ENCODE peak calls at places on chromosomes 6 and 20, in five cellular contexts. One of them, this sample, is unnamed. For H3K9me3, the result is how much of the 10 kb centered on the place peaks cover.

GRCh38 chr6:147022041-147022440 is 182.2 kb upstream of the STXBP5 start:
- DNase-seq in fibroblast of lung: no peak
- DNase-seq in PC-9: peak
- DNase-seq in colonic mucosa: no peak
- DNase-seq in body of pancreas: no peak
- DNase-seq in this sample: no peak

GRCh38 chr6:37306624-37307222 is 47.1 kb upstream of the RNF8 start:
- DNase-seq in body of pancreas: no peak
- DNase-seq in PC-9: no peak
- DNase-seq in fibroblast of lung: no peak
- DNase-seq in colonic mucosa: no peak
- DNase-seq in this sample: no peak

GRCh38 chr6:6689413-6690143 is 101.1 kb downstream of the LY86 start:
- DNase-seq in colonic mucosa: no peak
- DNase-seq in PC-9: no peak
- DNase-seq in fibroblast of lung: peak
- DNase-seq in body of pancreas: no peak
- DNase-seq in this sample: no peak

GRCh38 chr6:129104131-129104530 is 221.2 kb downstream of the LAMA2 start:
- DNase-seq in PC-9: no peak
- DNase-seq in body of pancreas: no peak
- DNase-seq in colonic mucosa: no peak
- DNase-seq in fibroblast of lung: peak
- DNase-seq in this sample: no peak

GRCh38 chr6:81381382-81381916 is 371.0 kb downstream of the TENT5A start:
- DNase-seq in colonic mucosa: no peak
- DNase-seq in fibroblast of lung: no peak
- DNase-seq in body of pancreas: no peak
- DNase-seq in PC-9: no peak
- DNase-seq in this sample: no peak

GRCh38 chr6:157050537-157051280 is 272.6 kb downstream of the TMEM242 start:
- DNase-seq in fibroblast of lung: no peak
- DNase-seq in colonic mucosa: no peak
- DNase-seq in body of pancreas: no peak
- DNase-seq in PC-9: no peak
- DNase-seq in this sample: no peak

GRCh38 chr6:101883398-101883975 is 490.0 kb downstream of the GRIK2 start:
- DNase-seq in fibroblast of lung: no peak
- DNase-seq in colonic mucosa: no peak
- DNase-seq in body of pancreas: no peak
- DNase-seq in PC-9: no peak
- DNase-seq in this sample: peak

GRCh38 chr6:36739947-36740817 is 42.6 kb downstream of the RAB44 start:
- DNase-seq in PC-9: no peak
- DNase-seq in fibroblast of lung: no peak
- DNase-seq in body of pancreas: no peak
- DNase-seq in colonic mucosa: no peak
- DNase-seq in this sample: no peak

GRCh38 chr6:146598785-146599405 is at the start of gene ADGB:
- DNase-seq in body of pancreas: peak
- DNase-seq in fibroblast of lung: peak
- DNase-seq in colonic mucosa: peak
- DNase-seq in PC-9: peak
- DNase-seq in this sample: peak

GRCh38 chr6:46849361-46849690 is 56.1 kb downstream of the MEP1A start:
- DNase-seq in fibroblast of lung: no peak
- DNase-seq in body of pancreas: no peak
- DNase-seq in PC-9: no peak
- DNase-seq in colonic mucosa: no peak
- DNase-seq in this sample: no peak

DNA sequence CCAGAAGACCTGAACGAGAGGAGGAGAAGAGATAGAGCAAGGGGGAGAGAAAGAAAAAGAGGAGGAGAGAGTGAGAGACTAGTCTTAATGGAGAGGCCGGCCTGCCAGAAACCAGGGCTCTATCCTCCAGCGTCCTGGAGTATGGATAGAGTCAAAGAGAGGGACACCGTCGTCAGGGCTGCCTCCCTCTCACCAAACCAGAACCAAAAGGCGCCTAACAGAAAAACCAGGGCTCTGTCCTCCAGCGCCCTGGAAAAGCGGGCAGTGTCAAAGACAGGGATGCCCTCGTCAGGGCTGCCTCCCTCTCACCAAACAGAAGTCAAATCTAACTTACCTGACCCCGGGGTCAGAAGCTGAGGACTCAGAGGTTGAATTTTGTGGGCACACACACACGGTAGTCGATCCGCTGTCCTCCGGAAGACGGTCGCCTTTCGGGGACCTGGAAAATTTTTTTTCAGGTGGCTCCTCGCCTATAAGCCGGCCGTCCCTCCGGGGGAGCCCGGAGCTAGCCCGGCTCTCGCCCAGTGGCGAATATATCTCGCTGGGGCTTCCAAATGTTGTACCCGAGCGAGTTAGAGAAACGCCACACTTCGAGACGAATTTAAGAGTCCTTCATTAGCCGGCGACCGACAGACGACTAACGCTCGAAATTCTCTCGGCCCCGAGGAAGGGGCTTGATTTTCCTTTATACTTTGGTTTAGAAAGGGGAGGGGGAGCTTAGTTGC is 148.2 kb downstream of the TRIM27 start:
- DNase-seq in fibroblast of lung: no peak
- DNase-seq in colonic mucosa: no peak
- DNase-seq in PC-9: no peak
- DNase-seq in body of pancreas: no peak
- DNase-seq in this sample: no peak
- H3K9me3 ChIP-seq in fibroblast of lung: under half
- H3K9me3 ChIP-seq in colonic mucosa: under half
- H3K9me3 ChIP-seq in PC-9: under half
- H3K9me3 ChIP-seq in body of pancreas: under half
- H3K9me3 ChIP-seq in this sample: under half

GRCh38 chr6:118776607-118777549 is 117.1 kb upstream of the ASF1A start:
- DNase-seq in PC-9: peak
- DNase-seq in body of pancreas: peak
- DNase-seq in fibroblast of lung: peak
- DNase-seq in colonic mucosa: peak
- DNase-seq in this sample: no peak
- H3K4me3 ChIP-seq in PC-9: peak
- H3K4me3 ChIP-seq in body of pancreas: no peak
- H3K4me3 ChIP-seq in fibroblast of lung: no peak
- H3K4me3 ChIP-seq in colonic mucosa: no peak
- H3K4me3 ChIP-seq in this sample: no peak

GRCh38 chr6:38337819-38338465 is 301.8 kb downstream of the BTBD9 start:
- DNase-seq in body of pancreas: no peak
- DNase-seq in PC-9: no peak
- DNase-seq in colonic mucosa: no peak
- DNase-seq in fibroblast of lung: peak
- DNase-seq in this sample: peak
- TF ChIP-seq CTCF in body of pancreas: no peak
- TF ChIP-seq CTCF in PC-9: peak
- TF ChIP-seq CTCF in colonic mucosa: no peak
- TF ChIP-seq CTCF in fibroblast of lung: peak
- TF ChIP-seq CTCF in this sample: no peak

DNA sequence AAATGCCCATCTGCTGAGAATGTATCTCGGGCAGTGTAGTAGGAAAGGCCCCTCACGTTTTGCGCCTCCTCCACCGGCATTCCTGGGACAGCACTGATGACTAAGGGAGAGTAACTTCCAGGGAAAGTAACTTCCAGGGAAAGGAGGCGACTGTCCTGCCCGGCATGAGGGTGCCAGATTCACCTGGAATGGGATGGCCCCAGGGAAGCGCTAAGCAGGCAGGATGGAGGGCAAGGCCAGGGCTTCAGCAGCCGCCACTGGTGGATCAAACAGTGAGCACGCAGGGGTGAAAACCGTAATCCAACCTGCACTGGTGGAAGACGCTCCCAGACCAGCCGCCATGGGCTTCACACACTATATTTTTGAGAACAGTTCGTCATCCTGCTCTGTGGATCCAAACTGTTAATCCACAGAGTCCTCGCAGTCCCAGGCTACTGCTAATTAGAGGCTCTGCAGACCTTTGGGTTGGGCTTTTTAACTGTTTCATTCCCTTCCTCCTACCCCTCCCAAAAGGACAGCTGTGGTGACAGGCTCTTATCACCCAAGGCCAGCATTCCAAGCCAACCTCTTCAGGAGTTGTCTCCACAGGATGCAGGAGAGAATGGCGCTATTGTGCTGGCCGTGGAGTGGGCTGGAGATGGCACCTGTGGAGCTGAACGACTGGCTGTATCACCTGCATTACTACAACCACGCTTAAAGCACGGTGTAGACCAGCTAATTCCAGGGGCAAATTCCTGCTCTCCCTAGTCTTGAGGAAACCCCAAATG is 178.9 kb downstream of the DLL1 start:
- DNase-seq in colonic mucosa: no peak
- DNase-seq in PC-9: no peak
- DNase-seq in body of pancreas: peak
- DNase-seq in fibroblast of lung: no peak
- DNase-seq in this sample: no peak
- H3K9me3 ChIP-seq in colonic mucosa: under half
- H3K9me3 ChIP-seq in PC-9: under half
- H3K9me3 ChIP-seq in body of pancreas: under half
- H3K9me3 ChIP-seq in fibroblast of lung: under half
- H3K9me3 ChIP-seq in this sample: under half

GRCh38 chr20:37220796-37221195 is 40.8 kb downstream of the GHRH start:
- DNase-seq in colonic mucosa: no peak
- DNase-seq in body of pancreas: no peak
- DNase-seq in fibroblast of lung: no peak
- DNase-seq in PC-9: no peak
- DNase-seq in this sample: peak
- H3K4me3 ChIP-seq in colonic mucosa: no peak
- H3K4me3 ChIP-seq in body of pancreas: no peak
- H3K4me3 ChIP-seq in fibroblast of lung: no peak
- H3K4me3 ChIP-seq in PC-9: no peak
- H3K4me3 ChIP-seq in this sample: no peak

GRCh38 chr6:42993445-42993844 is 9.1 kb downstream of the PPP2R5D start:
- DNase-seq in fibroblast of lung: no peak
- DNase-seq in PC-9: no peak
- DNase-seq in body of pancreas: no peak
- DNase-seq in colonic mucosa: no peak
- DNase-seq in this sample: no peak

GRCh38 chr6:43001843-43002242 is 11.9 kb downstream of the MEA1 start:
- DNase-seq in colonic mucosa: no peak
- DNase-seq in fibroblast of lung: no peak
- DNase-seq in body of pancreas: no peak
- DNase-seq in PC-9: no peak
- DNase-seq in this sample: no peak

DNA sequence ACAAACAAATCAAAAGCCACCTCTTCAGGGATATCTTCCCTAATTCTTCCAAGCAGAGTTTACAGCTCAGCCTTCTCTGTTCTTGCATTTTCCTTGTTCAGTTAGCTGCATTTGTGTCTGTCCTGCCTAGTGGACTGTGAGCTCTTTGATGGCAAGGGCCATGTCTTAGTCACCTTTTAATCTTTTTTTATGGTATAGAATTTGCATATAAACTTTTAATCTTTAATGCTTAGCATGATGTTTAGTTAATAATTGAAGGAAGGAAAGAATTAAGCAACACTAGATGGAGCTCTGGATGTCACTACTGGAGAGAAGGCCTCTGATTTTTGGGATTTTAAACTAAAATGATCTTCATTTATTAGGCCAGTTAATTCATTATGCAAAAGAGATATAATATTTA is 12.1 kb downstream of the PPP2R5D start:
- DNase-seq in colonic mucosa: no peak
- DNase-seq in fibroblast of lung: peak
- DNase-seq in PC-9: no peak
- DNase-seq in body of pancreas: no peak
- DNase-seq in this sample: no peak
- TF ChIP-seq CTCF in colonic mucosa: no peak
- TF ChIP-seq CTCF in fibroblast of lung: peak
- TF ChIP-seq CTCF in PC-9: no peak
- TF ChIP-seq CTCF in body of pancreas: no peak
- TF ChIP-seq CTCF in this sample: no peak

GRCh38 chr20:56234110-56234509 is 14.4 kb upstream of the MC3R start:
- DNase-seq in colonic mucosa: no peak
- DNase-seq in fibroblast of lung: no peak
- DNase-seq in body of pancreas: no peak
- DNase-seq in PC-9: no peak
- DNase-seq in this sample: no peak
- H3K9me3 ChIP-seq in colonic mucosa: under half
- H3K9me3 ChIP-seq in fibroblast of lung: under half
- H3K9me3 ChIP-seq in body of pancreas: under half
- H3K9me3 ChIP-seq in PC-9: under half
- H3K9me3 ChIP-seq in this sample: under half